ENCODE peak calls at places on chromosomes 16 and 17, in four cellular contexts. C is WTC11, R is GM12878, Q is K562. V is an unnamed sample.

GRCh38 chr17:28812136-28812979 is 30.2 kb downstream of the FAM222B start:
- DNase-seq in C (peak; percentile 99), R (peak; percentile 78), Q (peak; percentile 100), V (peak; percentile 92)

GRCh38 chr16:77531741-77532140 is 96.9 kb upstream of the ADAMTS18 start:
- DNase-seq in C (no peak), R (no peak), Q (no peak), V (no peak)

GRCh38 chr17:52120465-52120864 is 38.0 kb downstream of the CA10 start:
- DNase-seq in C (no peak), R (no peak), Q (no peak), V (no peak)

GRCh38 chr17:4679652-4680051 is 24.3 kb downstream of the PELP1 start:
- DNase-seq in C (no peak), R (no peak), Q (no peak), V (no peak)

GRCh38 chr16:4032768-4033167 is 83.5 kb downstream of the ADCY9 start:
- DNase-seq in C (no peak), R (no peak), Q (no peak), V (no peak)

GRCh38 chr16:75908718-75909117 is 182.4 kb upstream of the CPHXL start:
- DNase-seq in C (no peak), R (no peak), Q (no peak), V (no peak)

GRCh38 chr17:70365098-70365583 is 195.8 kb downstream of the KCNJ2 start:
- DNase-seq in C (no peak), R (peak; percentile 71), Q (no peak), V (no peak)

GRCh38 chr17:78137392-78138203 is 7.0 kb downstream of the TMC8 start:
- DNase-seq in C (peak; percentile 59), R (no peak), Q (peak; percentile 62), V (no peak)

GRCh38 chr17:79754359-79754758 is 23.6 kb upstream of the CBX2 start:
- DNase-seq in C (no peak), R (no peak), Q (no peak), V (no peak)

GRCh38 chr17:57915532-57915931 is 39.7 kb downstream of the CUEDC1 start:
- DNase-seq in C (no peak), R (no peak), Q (no peak), V (no peak)

GRCh38 chr17:37555386-37555785 is 53.8 kb downstream of the SYNRG start:
- DNase-seq in C (no peak), R (no peak), Q (no peak), V (no peak)

GRCh38 chr16:15057755-15058417 is 2.0 kb upstream of the NTAN1 start:
- DNase-seq in C (no peak), R (no peak), Q (no peak), V (no peak)

GRCh38 chr16:78463591-78463990 is 364.1 kb downstream of the WWOX start:
- DNase-seq in C (no peak), R (no peak), Q (no peak), V (no peak)

GRCh38 chr16:71540-72341 is 690 bp downstream of the RHBDF1 start:
- DNase-seq in C (peak; percentile 78), R (no peak), Q (peak; percentile 64), V (peak; percentile 41)

GRCh38 chr16:78303946-78304345 is 204.5 kb downstream of the WWOX start:
- DNase-seq in C (no peak), R (no peak), Q (no peak), V (no peak)

GRCh38 chr17:35010093-35010492 is 29.8 kb downstream of the LIG3 start:
- DNase-seq in C (no peak), R (no peak), Q (no peak), V (no peak)

GRCh38 chr17:77786740-77787505 is 171.6 kb upstream of the TNRC6C start:
- DNase-seq in C (peak; percentile 61), R (no peak), Q (no peak), V (no peak)

GRCh38 chr17:2949469-2950044 is 113.8 kb downstream of the OR1D5 start:
- DNase-seq in C (no peak), R (no peak), Q (no peak), V (no peak)

GRCh38 chr17:76240461-76241204 is at the start of gene RNF157:
- DNase-seq in C (peak; percentile 81), R (no peak), Q (peak; percentile 94), V (peak; percentile 17)

GRCh38 chr17:76407509-76407908 is 23.1 kb downstream of the SPHK1 start:
- DNase-seq in C (no peak), R (no peak), Q (no peak), V (no peak)

GRCh38 chr16:67246081-67246944 is 968 bp downstream of the FHOD1 start:
- DNase-seq in C (peak; percentile 97), R (no peak), Q (peak; percentile 68), V (peak; percentile 87)

GRCh38 chr17:52995127-52995526 is 827.6 kb upstream of the KIF2B start:
- DNase-seq in C (no peak), R (no peak), Q (no peak), V (no peak)

GRCh38 chr16:53629607-53630312 is 73.9 kb downstream of the RPGRIP1L start:
- DNase-seq in C (no peak), R (no peak), Q (no peak), V (peak; percentile 7)

GRCh38 chr17:2075336-2076056 is 20.6 kb downstream of the HIC1 start:
- DNase-seq in C (peak; percentile 28), R (no peak), Q (no peak), V (no peak)

GRCh38 chr17:48100591-48101011 is 677 bp downstream of the CBX1 start:
- DNase-seq in C (peak; percentile 74), R (no peak), Q (peak; percentile 60), V (peak; percentile 54)

GRCh38 chr17:1617620-1618174 is 10.9 kb downstream of the SLC43A2 start:
- DNase-seq in C (no peak), R (no peak), Q (peak; percentile 66), V (no peak)

GRCh38 chr17:75617218-75617617 is 16.0 kb upstream of the SMIM5 start:
- DNase-seq in C (no peak), R (no peak), Q (no peak), V (no peak)

GRCh38 chr17:29369831-29370735 is 20.1 kb upstream of the TAOK1 start:
- DNase-seq in C (peak; percentile 68), R (peak; percentile 50), Q (peak; percentile 59), V (peak; percentile 65)

GRCh38 chr17:43434902-43435319 is 36.1 kb downstream of the ARL4D start:
- DNase-seq in C (no peak), R (no peak), Q (no peak), V (no peak)

GRCh38 chr17:73067075-73067474 is 25.4 kb downstream of the SLC39A11 start:
- DNase-seq in C (no peak), R (no peak), Q (no peak), V (no peak)

GRCh38 chr17:82716383-82717181 is at the start of gene FN3KRP:
- DNase-seq in C (peak; percentile 94), R (peak; percentile 67), Q (peak; percentile 98), V (peak; percentile 92)

GRCh38 chr17:31459716-31460115 is 68.2 kb downstream of the RAB11FIP4 start:
- DNase-seq in C (no peak), R (no peak), Q (no peak), V (no peak)

GRCh38 chr16:87847785-87848675 is 21.3 kb downstream of the SLC7A5 start:
- DNase-seq in C (no peak), R (no peak), Q (no peak), V (peak; percentile 99)

GRCh38 chr17:35900280-35900679 is 20.1 kb upstream of the CCL5 start:
- DNase-seq in C (no peak), R (no peak), Q (no peak), V (no peak)

DNA sequence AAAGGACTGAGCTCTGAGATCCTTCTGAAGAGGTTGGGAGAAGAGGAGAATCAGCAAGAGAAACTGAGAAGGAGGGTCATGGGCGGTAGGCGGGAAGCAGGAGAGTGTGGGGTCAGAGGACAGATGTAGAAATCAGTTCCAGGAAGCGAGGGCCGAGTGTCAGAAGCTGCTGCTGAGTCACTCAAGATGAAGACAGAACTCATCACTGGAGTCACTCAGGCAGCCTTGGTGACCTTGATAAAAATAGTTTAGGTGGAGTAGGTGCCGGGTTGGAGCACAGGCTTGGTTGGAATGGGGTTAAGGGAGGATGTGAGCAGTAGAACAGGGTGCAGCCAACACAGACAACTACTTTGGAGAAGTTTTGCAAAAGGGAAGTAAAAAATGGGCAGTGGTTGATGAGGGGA is 6.1 kb upstream of the ITGAM start:
- DNase-seq in C (no peak), R (no peak), Q (peak; percentile 81), V (peak; percentile 23)
- TF ChIP-seq ETV6 in C (no peak), R (no peak), Q (no peak), V (no peak)

GRCh38 chr16:85897384-85897783 is 1.6 kb upstream of the IRF8 start:
- DNase-seq in C (no peak), R (no peak), Q (no peak), V (no peak)
- TF ChIP-seq ETV6 in C (no peak), R (no peak), Q (no peak), V (no peak)

GRCh38 chr16:11492808-11493530 is 93.8 kb downstream of the LITAF start:
- DNase-seq in C (no peak), R (no peak), Q (no peak), V (no peak)
- TF ChIP-seq ETV6 in C (no peak), R (no peak), Q (no peak), V (no peak)

GRCh38 chr17:60108712-60109111 is 30.0 kb upstream of the HEATR6 start:
- DNase-seq in C (no peak), R (no peak), Q (no peak), V (no peak)

GRCh38 chr17:60110586-60110985 is 31.9 kb upstream of the HEATR6 start:
- DNase-seq in C (no peak), R (no peak), Q (no peak), V (no peak)

GRCh38 chr17:60109161-60109560 is 30.4 kb upstream of the HEATR6 start:
- DNase-seq in C (no peak), R (no peak), Q (no peak), V (no peak)

GRCh38 chr17:60106377-60107059 is 27.8 kb upstream of the HEATR6 start:
- DNase-seq in C (no peak), R (no peak), Q (no peak), V (no peak)

GRCh38 chr17:60107526-60108257 is 29.0 kb upstream of the HEATR6 start:
- DNase-seq in C (no peak), R (no peak), Q (no peak), V (no peak)
- TF ChIP-seq ETV6 in C (no peak), R (no peak), Q (no peak), V (no peak)

DNA sequence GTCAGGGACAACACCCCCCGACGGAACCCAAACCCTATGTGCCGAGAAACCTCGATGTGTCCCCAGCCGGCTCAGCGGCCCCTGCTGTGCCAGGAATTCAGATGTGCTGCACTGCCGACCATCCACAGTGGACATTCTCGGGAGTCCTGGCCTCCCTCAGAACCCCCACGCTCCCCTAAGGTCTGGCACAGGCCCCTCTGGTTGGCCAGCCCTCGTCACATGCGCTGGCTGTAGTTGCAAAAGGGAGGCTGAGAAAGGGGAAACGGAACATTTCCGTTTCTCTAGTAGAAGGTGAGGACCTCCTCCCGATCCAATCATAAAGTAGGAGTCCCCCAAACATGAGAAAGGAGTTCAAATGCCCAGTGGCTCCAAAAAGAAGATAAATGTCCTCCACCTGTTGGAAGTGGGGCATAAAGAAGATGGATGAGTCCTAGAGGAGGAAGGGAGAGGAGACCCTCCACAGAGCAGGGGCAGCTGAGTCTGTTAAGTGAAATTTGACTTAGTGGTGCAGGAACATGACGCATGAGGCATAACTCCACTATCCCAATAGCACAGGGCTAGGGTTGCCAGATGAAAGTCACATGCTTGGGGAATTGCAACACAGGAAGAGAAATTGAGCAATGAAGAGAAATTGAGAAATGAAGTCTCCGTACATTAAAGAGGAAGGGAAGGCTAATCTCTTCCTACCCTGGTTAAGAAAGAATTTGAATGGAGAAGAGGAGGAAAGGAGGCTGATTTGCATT is 49.3 kb upstream of the WSB1 start:
- DNase-seq in C (peak; percentile 55), R (no peak), Q (no peak), V (peak; percentile 53)
- TF ChIP-seq ETV6 in C (no peak), R (no peak), Q (no peak), V (no peak)

V was measured in HepG2.